ENCODE peak calls at places on chromosomes 11 and 22, in nine cellular contexts. One of them, this sample, is unnamed.

GRCh38 chr11:113242767-113243397 is 71.5 kb upstream of the TTC12 start:
- DNase-seq in renal cortical epithelial cell: no peak
- DNase-seq in NCI-H1930: no peak
- DNase-seq in choroid plexus epithelial cell: peak
- DNase-seq in activated CD8-positive, alpha-beta memory T cell treated with anti-CD3 and anti-CD28 coated beads, Interleukin-2, amount 50 U/mL, for 48 hours: no peak
- DNase-seq in stimulated activated CD4-positive, alpha-beta T cell treated with anti-CD3 and anti-CD28 coated beads, Interleukin-12 subunit alpha, Interleukin-12 subunit beta, amount 100 ng/mL, for 48 hours: no peak
- DNase-seq in activated naive CD4-positive, alpha-beta T cell: no peak
- DNase-seq in foreskin fibroblast: peak
- DNase-seq in progenitor cell of endocrine pancreas: no peak
- DNase-seq in this sample: no peak

GRCh38 chr11:128482512-128483191 is 104.7 kb downstream of the ETS1 start:
- DNase-seq in NCI-H1930: no peak
- DNase-seq in activated naive CD4-positive, alpha-beta T cell: no peak
- DNase-seq in activated CD8-positive, alpha-beta memory T cell treated with anti-CD3 and anti-CD28 coated beads, Interleukin-2, amount 50 U/mL, for 48 hours: no peak
- DNase-seq in progenitor cell of endocrine pancreas: no peak
- DNase-seq in choroid plexus epithelial cell: peak
- DNase-seq in stimulated activated CD4-positive, alpha-beta T cell treated with anti-CD3 and anti-CD28 coated beads, Interleukin-12 subunit alpha, Interleukin-12 subunit beta, amount 100 ng/mL, for 48 hours: no peak
- DNase-seq in foreskin fibroblast: peak
- DNase-seq in renal cortical epithelial cell: no peak
- DNase-seq in this sample: no peak

GRCh38 chr22:50246242-50247175 is 1.7 kb upstream of the TUBGCP6 start:
- DNase-seq in renal cortical epithelial cell: no peak
- DNase-seq in progenitor cell of endocrine pancreas: no peak
- DNase-seq in choroid plexus epithelial cell: no peak
- DNase-seq in activated naive CD4-positive, alpha-beta T cell: no peak
- DNase-seq in activated CD8-positive, alpha-beta memory T cell treated with anti-CD3 and anti-CD28 coated beads, Interleukin-2, amount 50 U/mL, for 48 hours: no peak
- DNase-seq in foreskin fibroblast: no peak
- DNase-seq in NCI-H1930: no peak
- DNase-seq in stimulated activated CD4-positive, alpha-beta T cell treated with anti-CD3 and anti-CD28 coated beads, Interleukin-12 subunit alpha, Interleukin-12 subunit beta, amount 100 ng/mL, for 48 hours: no peak
- DNase-seq in this sample: no peak

GRCh38 chr11:69067200-69067599 is 18.5 kb downstream of the TPCN2 start:
- DNase-seq in activated naive CD4-positive, alpha-beta T cell: no peak
- DNase-seq in activated CD8-positive, alpha-beta memory T cell treated with anti-CD3 and anti-CD28 coated beads, Interleukin-2, amount 50 U/mL, for 48 hours: no peak
- DNase-seq in renal cortical epithelial cell: no peak
- DNase-seq in choroid plexus epithelial cell: no peak
- DNase-seq in progenitor cell of endocrine pancreas: no peak
- DNase-seq in foreskin fibroblast: no peak
- DNase-seq in stimulated activated CD4-positive, alpha-beta T cell treated with anti-CD3 and anti-CD28 coated beads, Interleukin-12 subunit alpha, Interleukin-12 subunit beta, amount 100 ng/mL, for 48 hours: no peak
- DNase-seq in NCI-H1930: no peak
- DNase-seq in this sample: no peak

GRCh38 chr22:40387758-40388157 is 17.4 kb downstream of the SGSM3 start:
- DNase-seq in progenitor cell of endocrine pancreas: no peak
- DNase-seq in choroid plexus epithelial cell: no peak
- DNase-seq in activated CD8-positive, alpha-beta memory T cell treated with anti-CD3 and anti-CD28 coated beads, Interleukin-2, amount 50 U/mL, for 48 hours: no peak
- DNase-seq in renal cortical epithelial cell: peak
- DNase-seq in activated naive CD4-positive, alpha-beta T cell: no peak
- DNase-seq in foreskin fibroblast: no peak
- DNase-seq in stimulated activated CD4-positive, alpha-beta T cell treated with anti-CD3 and anti-CD28 coated beads, Interleukin-12 subunit alpha, Interleukin-12 subunit beta, amount 100 ng/mL, for 48 hours: no peak
- DNase-seq in NCI-H1930: no peak
- DNase-seq in this sample: peak

GRCh38 chr11:110471315-110471714 is 41.6 kb downstream of the FDX1 start:
- DNase-seq in activated CD8-positive, alpha-beta memory T cell treated with anti-CD3 and anti-CD28 coated beads, Interleukin-2, amount 50 U/mL, for 48 hours: no peak
- DNase-seq in NCI-H1930: no peak
- DNase-seq in foreskin fibroblast: peak
- DNase-seq in progenitor cell of endocrine pancreas: no peak
- DNase-seq in renal cortical epithelial cell: no peak
- DNase-seq in activated naive CD4-positive, alpha-beta T cell: no peak
- DNase-seq in stimulated activated CD4-positive, alpha-beta T cell treated with anti-CD3 and anti-CD28 coated beads, Interleukin-12 subunit alpha, Interleukin-12 subunit beta, amount 100 ng/mL, for 48 hours: no peak
- DNase-seq in choroid plexus epithelial cell: peak
- DNase-seq in this sample: no peak

GRCh38 chr22:11627798-11628650 is 3900.0 kb upstream of the OR11H1 start:
- DNase-seq in foreskin fibroblast: no peak
- DNase-seq in progenitor cell of endocrine pancreas: no peak
- DNase-seq in NCI-H1930: no peak
- DNase-seq in renal cortical epithelial cell: no peak
- DNase-seq in activated CD8-positive, alpha-beta memory T cell treated with anti-CD3 and anti-CD28 coated beads, Interleukin-2, amount 50 U/mL, for 48 hours: no peak
- DNase-seq in choroid plexus epithelial cell: no peak
- DNase-seq in activated naive CD4-positive, alpha-beta T cell: no peak
- DNase-seq in stimulated activated CD4-positive, alpha-beta T cell treated with anti-CD3 and anti-CD28 coated beads, Interleukin-12 subunit alpha, Interleukin-12 subunit beta, amount 100 ng/mL, for 48 hours: no peak
- DNase-seq in this sample: no peak

GRCh38 chr11:36375348-36376314 is 79.5 kb downstream of the PRR5L start:
- DNase-seq in choroid plexus epithelial cell: peak
- DNase-seq in NCI-H1930: no peak
- DNase-seq in renal cortical epithelial cell: no peak
- DNase-seq in foreskin fibroblast: peak
- DNase-seq in stimulated activated CD4-positive, alpha-beta T cell treated with anti-CD3 and anti-CD28 coated beads, Interleukin-12 subunit alpha, Interleukin-12 subunit beta, amount 100 ng/mL, for 48 hours: no peak
- DNase-seq in activated CD8-positive, alpha-beta memory T cell treated with anti-CD3 and anti-CD28 coated beads, Interleukin-2, amount 50 U/mL, for 48 hours: no peak
- DNase-seq in progenitor cell of endocrine pancreas: no peak
- DNase-seq in activated naive CD4-positive, alpha-beta T cell: no peak
- DNase-seq in this sample: no peak

GRCh38 chr11:45045692-45046471 is 95.2 kb upstream of the TP53I11 start:
- DNase-seq in foreskin fibroblast: peak
- DNase-seq in renal cortical epithelial cell: peak
- DNase-seq in stimulated activated CD4-positive, alpha-beta T cell treated with anti-CD3 and anti-CD28 coated beads, Interleukin-12 subunit alpha, Interleukin-12 subunit beta, amount 100 ng/mL, for 48 hours: no peak
- DNase-seq in NCI-H1930: no peak
- DNase-seq in progenitor cell of endocrine pancreas: no peak
- DNase-seq in activated CD8-positive, alpha-beta memory T cell treated with anti-CD3 and anti-CD28 coated beads, Interleukin-2, amount 50 U/mL, for 48 hours: no peak
- DNase-seq in choroid plexus epithelial cell: peak
- DNase-seq in activated naive CD4-positive, alpha-beta T cell: no peak
- DNase-seq in this sample: peak

GRCh38 chr22:33969052-33969451 is 48.8 kb upstream of the LARGE1 start:
- DNase-seq in choroid plexus epithelial cell: peak
- DNase-seq in NCI-H1930: no peak
- DNase-seq in foreskin fibroblast: no peak
- DNase-seq in activated naive CD4-positive, alpha-beta T cell: no peak
- DNase-seq in renal cortical epithelial cell: peak
- DNase-seq in activated CD8-positive, alpha-beta memory T cell treated with anti-CD3 and anti-CD28 coated beads, Interleukin-2, amount 50 U/mL, for 48 hours: no peak
- DNase-seq in stimulated activated CD4-positive, alpha-beta T cell treated with anti-CD3 and anti-CD28 coated beads, Interleukin-12 subunit alpha, Interleukin-12 subunit beta, amount 100 ng/mL, for 48 hours: no peak
- DNase-seq in progenitor cell of endocrine pancreas: no peak
- DNase-seq in this sample: no peak

GRCh38 chr22:42933783-42934144 is 76.7 kb upstream of the ARFGAP3 start:
- DNase-seq in foreskin fibroblast: peak
- DNase-seq in activated naive CD4-positive, alpha-beta T cell: no peak
- DNase-seq in NCI-H1930: no peak
- DNase-seq in choroid plexus epithelial cell: peak
- DNase-seq in renal cortical epithelial cell: peak
- DNase-seq in progenitor cell of endocrine pancreas: no peak
- DNase-seq in activated CD8-positive, alpha-beta memory T cell treated with anti-CD3 and anti-CD28 coated beads, Interleukin-2, amount 50 U/mL, for 48 hours: no peak
- DNase-seq in stimulated activated CD4-positive, alpha-beta T cell treated with anti-CD3 and anti-CD28 coated beads, Interleukin-12 subunit alpha, Interleukin-12 subunit beta, amount 100 ng/mL, for 48 hours: no peak
- DNase-seq in this sample: no peak

GRCh38 chr22:39543095-39543494 is 10.5 kb upstream of the RPS19BP1 start:
- DNase-seq in stimulated activated CD4-positive, alpha-beta T cell treated with anti-CD3 and anti-CD28 coated beads, Interleukin-12 subunit alpha, Interleukin-12 subunit beta, amount 100 ng/mL, for 48 hours: no peak
- DNase-seq in foreskin fibroblast: peak
- DNase-seq in choroid plexus epithelial cell: peak
- DNase-seq in renal cortical epithelial cell: no peak
- DNase-seq in activated naive CD4-positive, alpha-beta T cell: no peak
- DNase-seq in progenitor cell of endocrine pancreas: no peak
- DNase-seq in activated CD8-positive, alpha-beta memory T cell treated with anti-CD3 and anti-CD28 coated beads, Interleukin-2, amount 50 U/mL, for 48 hours: no peak
- DNase-seq in NCI-H1930: no peak
- DNase-seq in this sample: no peak

GRCh38 chr11:76280882-76281557 is 74.7 kb upstream of the WNT11 start:
- DNase-seq in choroid plexus epithelial cell: no peak
- DNase-seq in NCI-H1930: no peak
- DNase-seq in stimulated activated CD4-positive, alpha-beta T cell treated with anti-CD3 and anti-CD28 coated beads, Interleukin-12 subunit alpha, Interleukin-12 subunit beta, amount 100 ng/mL, for 48 hours: no peak
- DNase-seq in progenitor cell of endocrine pancreas: no peak
- DNase-seq in activated naive CD4-positive, alpha-beta T cell: no peak
- DNase-seq in activated CD8-positive, alpha-beta memory T cell treated with anti-CD3 and anti-CD28 coated beads, Interleukin-2, amount 50 U/mL, for 48 hours: no peak
- DNase-seq in foreskin fibroblast: no peak
- DNase-seq in renal cortical epithelial cell: no peak
- DNase-seq in this sample: no peak

GRCh38 chr11:69442807-69443137 is 38.7 kb upstream of the LINC01488 start:
- DNase-seq in renal cortical epithelial cell: peak
- DNase-seq in choroid plexus epithelial cell: peak
- DNase-seq in activated naive CD4-positive, alpha-beta T cell: no peak
- DNase-seq in activated CD8-positive, alpha-beta memory T cell treated with anti-CD3 and anti-CD28 coated beads, Interleukin-2, amount 50 U/mL, for 48 hours: no peak
- DNase-seq in progenitor cell of endocrine pancreas: no peak
- DNase-seq in stimulated activated CD4-positive, alpha-beta T cell treated with anti-CD3 and anti-CD28 coated beads, Interleukin-12 subunit alpha, Interleukin-12 subunit beta, amount 100 ng/mL, for 48 hours: no peak
- DNase-seq in NCI-H1930: no peak
- DNase-seq in foreskin fibroblast: peak
- DNase-seq in this sample: no peak

GRCh38 chr11:111696556-111696955 is 69.6 kb downstream of the PPP2R1B start:
- DNase-seq in choroid plexus epithelial cell: peak
- DNase-seq in progenitor cell of endocrine pancreas: no peak
- DNase-seq in stimulated activated CD4-positive, alpha-beta T cell treated with anti-CD3 and anti-CD28 coated beads, Interleukin-12 subunit alpha, Interleukin-12 subunit beta, amount 100 ng/mL, for 48 hours: no peak
- DNase-seq in foreskin fibroblast: peak
- DNase-seq in renal cortical epithelial cell: peak
- DNase-seq in activated CD8-positive, alpha-beta memory T cell treated with anti-CD3 and anti-CD28 coated beads, Interleukin-2, amount 50 U/mL, for 48 hours: no peak
- DNase-seq in NCI-H1930: no peak
- DNase-seq in activated naive CD4-positive, alpha-beta T cell: no peak
- DNase-seq in this sample: no peak

GRCh38 chr11:67256477-67256876 is 9.8 kb upstream of the GRK2 start:
- DNase-seq in renal cortical epithelial cell: no peak
- DNase-seq in choroid plexus epithelial cell: no peak
- DNase-seq in activated naive CD4-positive, alpha-beta T cell: no peak
- DNase-seq in stimulated activated CD4-positive, alpha-beta T cell treated with anti-CD3 and anti-CD28 coated beads, Interleukin-12 subunit alpha, Interleukin-12 subunit beta, amount 100 ng/mL, for 48 hours: no peak
- DNase-seq in progenitor cell of endocrine pancreas: no peak
- DNase-seq in foreskin fibroblast: no peak
- DNase-seq in activated CD8-positive, alpha-beta memory T cell treated with anti-CD3 and anti-CD28 coated beads, Interleukin-2, amount 50 U/mL, for 48 hours: no peak
- DNase-seq in NCI-H1930: no peak
- DNase-seq in this sample: no peak

GRCh38 chr11:128761339-128761738 is 67.5 kb downstream of the FLI1 start:
- DNase-seq in NCI-H1930: no peak
- DNase-seq in stimulated activated CD4-positive, alpha-beta T cell treated with anti-CD3 and anti-CD28 coated beads, Interleukin-12 subunit alpha, Interleukin-12 subunit beta, amount 100 ng/mL, for 48 hours: no peak
- DNase-seq in activated naive CD4-positive, alpha-beta T cell: no peak
- DNase-seq in foreskin fibroblast: no peak
- DNase-seq in renal cortical epithelial cell: no peak
- DNase-seq in progenitor cell of endocrine pancreas: no peak
- DNase-seq in activated CD8-positive, alpha-beta memory T cell treated with anti-CD3 and anti-CD28 coated beads, Interleukin-2, amount 50 U/mL, for 48 hours: no peak
- DNase-seq in choroid plexus epithelial cell: no peak
- DNase-seq in this sample: no peak

GRCh38 chr11:19193916-19194315 is 7.9 kb downstream of the CSRP3 start:
- DNase-seq in stimulated activated CD4-positive, alpha-beta T cell treated with anti-CD3 and anti-CD28 coated beads, Interleukin-12 subunit alpha, Interleukin-12 subunit beta, amount 100 ng/mL, for 48 hours: no peak
- DNase-seq in NCI-H1930: no peak
- DNase-seq in progenitor cell of endocrine pancreas: no peak
- DNase-seq in activated naive CD4-positive, alpha-beta T cell: no peak
- DNase-seq in foreskin fibroblast: no peak
- DNase-seq in activated CD8-positive, alpha-beta memory T cell treated with anti-CD3 and anti-CD28 coated beads, Interleukin-2, amount 50 U/mL, for 48 hours: no peak
- DNase-seq in choroid plexus epithelial cell: peak
- DNase-seq in renal cortical epithelial cell: peak
- DNase-seq in this sample: no peak

GRCh38 chr11:34204396-34205279 is 99.2 kb downstream of the NAT10 start:
- DNase-seq in activated CD8-positive, alpha-beta memory T cell treated with anti-CD3 and anti-CD28 coated beads, Interleukin-2, amount 50 U/mL, for 48 hours: no peak
- DNase-seq in progenitor cell of endocrine pancreas: no peak
- DNase-seq in NCI-H1930: no peak
- DNase-seq in stimulated activated CD4-positive, alpha-beta T cell treated with anti-CD3 and anti-CD28 coated beads, Interleukin-12 subunit alpha, Interleukin-12 subunit beta, amount 100 ng/mL, for 48 hours: no peak
- DNase-seq in renal cortical epithelial cell: peak
- DNase-seq in choroid plexus epithelial cell: no peak
- DNase-seq in activated naive CD4-positive, alpha-beta T cell: no peak
- DNase-seq in foreskin fibroblast: peak
- DNase-seq in this sample: peak

GRCh38 chr11:120079750-120080610 is 57.9 kb downstream of the TRIM29 start:
- DNase-seq in foreskin fibroblast: no peak
- DNase-seq in activated CD8-positive, alpha-beta memory T cell treated with anti-CD3 and anti-CD28 coated beads, Interleukin-2, amount 50 U/mL, for 48 hours: peak
- DNase-seq in stimulated activated CD4-positive, alpha-beta T cell treated with anti-CD3 and anti-CD28 coated beads, Interleukin-12 subunit alpha, Interleukin-12 subunit beta, amount 100 ng/mL, for 48 hours: no peak
- DNase-seq in renal cortical epithelial cell: no peak
- DNase-seq in choroid plexus epithelial cell: no peak
- DNase-seq in activated naive CD4-positive, alpha-beta T cell: no peak
- DNase-seq in progenitor cell of endocrine pancreas: no peak
- DNase-seq in NCI-H1930: no peak
- DNase-seq in this sample: peak

This sample was measured in stomach.